ENCODE peak calls at places on chromosomes 16 and 17, in four cellular contexts. S is keratinocyte, B is K562, Q is IMR-90. R is an unnamed sample. For H3K9me1, the result is how much of the 10 kb centered on the place peaks cover.

GRCh38 chr17:75601057-75601987 is 13.7 kb downstream of the MYO15B start:
- DNase-seq in B (peak), Q (peak), S (no peak), R (peak)

GRCh38 chr17:68425979-68426378 is 31.3 kb downstream of the WIPI1 start:
- DNase-seq in S (no peak), B (no peak), Q (no peak), R (no peak)

GRCh38 chr17:75405365-75406221 is at the start of gene GRB2:
- DNase-seq in B (peak), Q (peak), S (peak), R (peak)

GRCh38 chr17:83133302-83134121 is 54.1 kb downstream of the METRNL start:
- DNase-seq in Q (no peak), S (no peak), B (no peak), R (no peak)

GRCh38 chr17:70857351-70857750 is 688.0 kb downstream of the KCNJ2 start:
- DNase-seq in B (no peak), S (no peak), Q (no peak), R (no peak)

GRCh38 chr17:42309142-42309541 is 20.8 kb downstream of the STAT5A start:
- DNase-seq in Q (no peak), S (no peak), B (no peak), R (no peak)

GRCh38 chr16:14405611-14406537 is 224.2 kb downstream of the PARN start:
- DNase-seq in S (no peak), Q (no peak), B (peak), R (no peak)

GRCh38 chr17:81291662-81292061 is 3.4 kb downstream of the SLC38A10 start:
- DNase-seq in Q (peak), S (no peak), B (peak), R (peak)

GRCh38 chr17:55322451-55322985 is 57.8 kb downstream of the HLF start:
- DNase-seq in Q (no peak), B (no peak), S (no peak), R (no peak)

GRCh38 chr16:81487301-81487720 is 42.7 kb downstream of the CMIP start:
- DNase-seq in B (no peak), Q (no peak), S (no peak), R (no peak)

GRCh38 chr16:35181422-35182030 is 1722.1 kb downstream of the TP53TG3F start:
- DNase-seq in Q (no peak), S (no peak), B (no peak), R (no peak)

GRCh38 chr17:67491009-67491677 is 114.1 kb downstream of the PITPNC1 start:
- DNase-seq in Q (peak), B (no peak), S (peak), R (peak)

GRCh38 chr16:14172200-14172805 is 101.2 kb downstream of the MRTFB start:
- DNase-seq in S (no peak), B (no peak), Q (peak), R (no peak)

GRCh38 chr17:17708301-17708700 is 27.0 kb downstream of the RAI1 start:
- DNase-seq in Q (no peak), B (no peak), S (no peak), R (no peak)

GRCh38 chr16:4203748-4204147 is 38.1 kb downstream of the SRL start:
- DNase-seq in S (no peak), B (peak), Q (no peak), R (no peak)

GRCh38 chr17:65100316-65101140 is 36.6 kb upstream of the RGS9 start:
- DNase-seq in Q (peak), S (no peak), B (peak), R (peak)

GRCh38 chr17:64441772-64442549 is 7.0 kb upstream of the MILR1 start:
- DNase-seq in Q (peak), B (no peak), S (no peak), R (peak)

GRCh38 chr17:75557075-75557851 is 30.3 kb upstream of the MYO15B start:
- DNase-seq in S (no peak), Q (peak), B (peak), R (no peak)

GRCh38 chr17:52306314-52306713 is 147.8 kb upstream of the CA10 start:
- DNase-seq in B (no peak), Q (no peak), S (no peak), R (no peak)

GRCh38 chr16:63289834-63290460 is 1253.7 kb upstream of the CDH8 start:
- DNase-seq in Q (no peak), B (peak), S (no peak), R (peak)

GRCh38 chr17:47690121-47690520 is 3.8 kb upstream of the TBKBP1 start:
- DNase-seq in S (no peak), Q (no peak), B (no peak), R (no peak)

GRCh38 chr16:69845181-69845580 is 83.0 kb downstream of the WWP2 start:
- DNase-seq in S (no peak), Q (peak), B (no peak), R (no peak)

GRCh38 chr17:11336290-11336995 is 95.4 kb downstream of the SHISA6 start:
- DNase-seq in B (no peak), S (no peak), Q (no peak), R (no peak)

GRCh38 chr16:70693231-70693671 is 7.4 kb upstream of the MTSS2 start:
- DNase-seq in Q (no peak), S (no peak), B (no peak), R (no peak)

GRCh38 chr16:3070608-3071111 is 5.2 kb downstream of the IL32 start:
- DNase-seq in S (no peak), B (no peak), Q (no peak), R (no peak)

GRCh38 chr16:22813223-22813945 is 578 bp upstream of the HS3ST2 start:
- DNase-seq in Q (peak), B (peak), S (peak), R (peak)

GRCh38 chr16:1800703-1801102 is 7.2 kb upstream of the IGFALS start:
- DNase-seq in S (no peak), B (no peak), Q (no peak), R (no peak)

GRCh38 chr16:77273-77806 is 685 bp upstream of the MPG start:
- DNase-seq in S (no peak), B (peak), Q (peak), R (peak)

GRCh38 chr16:54199486-54200160 is 87.0 kb downstream of the IRX3 start:
- DNase-seq in S (no peak), B (no peak), Q (no peak), R (no peak)

GRCh38 chr17:34364741-34365140 is 1.7 kb upstream of the CCL1 start:
- DNase-seq in Q (no peak), S (no peak), B (no peak), R (no peak)
- H3K9ac ChIP-seq in Q (no peak), S (no peak), B (no peak), R (no peak)

DNA sequence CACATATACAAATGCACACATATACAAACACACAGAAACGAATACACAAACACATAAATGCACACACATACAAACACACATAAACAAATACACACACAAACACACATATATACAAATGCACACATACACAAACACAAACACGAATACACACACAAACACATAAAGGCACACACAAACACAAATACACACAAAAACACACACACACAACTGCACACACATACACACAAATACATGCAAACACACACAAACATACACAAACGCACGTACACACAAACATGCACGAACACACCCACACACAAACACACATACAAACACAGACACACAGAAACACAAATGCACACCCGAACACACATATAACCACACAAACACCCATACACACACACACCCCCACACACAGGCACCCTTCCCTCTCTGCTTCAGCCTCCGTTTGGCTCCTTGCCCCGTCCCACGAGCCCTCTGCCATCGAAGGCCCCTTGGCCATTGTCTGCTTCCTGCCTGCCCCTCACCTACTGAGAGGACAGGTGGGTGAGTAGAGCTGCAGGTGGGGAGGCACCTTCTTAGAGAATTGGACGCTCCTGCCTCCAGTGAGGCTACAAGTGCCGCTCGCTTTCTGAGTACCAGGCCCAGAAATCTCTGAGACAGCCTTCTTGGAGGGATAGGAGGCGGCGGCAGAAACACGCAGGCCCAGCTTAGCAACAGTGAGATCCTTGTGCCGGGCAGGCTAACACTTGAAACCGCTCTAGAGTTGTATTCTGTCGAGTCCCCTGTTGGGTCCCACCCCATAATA is 331.2 kb downstream of the FOXL1 start:
- DNase-seq in Q (no peak), S (no peak), B (no peak), R (no peak)
- H3K9me1 ChIP-seq in Q (under half), S (under half), B (under half), R (under half)

GRCh38 chr17:30393491-30393890 is 14.8 kb downstream of the CPD start:
- DNase-seq in S (no peak), B (no peak), Q (peak), R (no peak)

GRCh38 chr17:30393911-30394867 is 15.5 kb downstream of the CPD start:
- DNase-seq in S (no peak), Q (no peak), B (no peak), R (no peak)

GRCh38 chr17:30391534-30391933 is 12.8 kb downstream of the CPD start:
- DNase-seq in Q (no peak), S (no peak), B (no peak), R (no peak)

GRCh38 chr17:30389755-30390300 is 11.1 kb downstream of the CPD start:
- DNase-seq in B (no peak), Q (no peak), S (no peak), R (no peak)

GRCh38 chr17:30388321-30389179 is 9.8 kb downstream of the CPD start:
- DNase-seq in S (no peak), B (no peak), Q (no peak), R (no peak)
- H3K9ac ChIP-seq in S (no peak), B (peak), Q (no peak), R (no peak)

GRCh38 chr17:32568673-32569072 is 81.9 kb downstream of the CDK5R1 start:
- DNase-seq in S (no peak), B (no peak), Q (no peak), R (no peak)
- H3K9me1 ChIP-seq in S (under half), B (under half), Q (under half), R (under half)

GRCh38 chr17:12691173-12691572 is 25.5 kb downstream of the MYOCD start:
- DNase-seq in S (no peak), B (no peak), Q (peak), R (no peak)

GRCh38 chr17:12688382-12688781 is 22.7 kb downstream of the MYOCD start:
- DNase-seq in S (no peak), Q (no peak), B (no peak), R (no peak)

DNA sequence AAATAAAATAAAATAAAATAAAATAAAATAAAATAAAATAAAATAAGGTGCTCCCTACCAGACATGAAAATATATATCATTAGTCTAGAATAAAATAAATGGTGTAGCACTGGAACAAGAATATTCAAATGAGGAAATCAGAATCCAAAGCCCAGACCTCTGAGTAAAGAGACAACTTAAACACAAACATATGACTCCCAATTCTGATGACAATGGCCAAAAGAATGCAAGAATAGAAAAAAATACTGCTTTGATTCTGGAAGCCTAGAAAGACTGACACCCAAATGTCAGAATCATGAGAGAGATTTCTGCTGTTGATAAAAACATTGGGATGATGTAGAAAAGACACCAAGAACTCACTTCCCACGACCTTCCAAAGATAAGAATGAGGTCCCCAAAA is 27.9 kb downstream of the MYOCD start:
- DNase-seq in Q (peak), B (no peak), S (no peak), R (no peak)
- H3K9ac ChIP-seq in Q (no peak), B (no peak), S (no peak), R (no peak)

GRCh38 chr16:12758031-12758669 is 45.5 kb downstream of the CPPED1 start:
- DNase-seq in Q (no peak), B (peak), S (no peak), R (peak)
- H3K9me1 ChIP-seq in Q (under half), B (under half), S (under half), R (under half)

GRCh38 chr17:57666198-57666870 is 78.8 kb downstream of the CCDC182 start:
- DNase-seq in B (no peak), S (no peak), Q (no peak), R (no peak)
- H3K9ac ChIP-seq in B (no peak), S (no peak), Q (no peak), R (no peak)

GRCh38 chr16:57446530-57447141 is 549 bp downstream of the CIAPIN1 start:
- DNase-seq in S (peak), B (peak), Q (peak), R (peak)

GRCh38 chr16:57447142-57447962 is at the start of the genes CIAPIN1 and COQ9:
- DNase-seq in S (peak), B (peak), Q (peak), R (peak)

GRCh38 chr16:57445510-57445909 is 1.7 kb downstream of the CIAPIN1 start:
- DNase-seq in B (no peak), Q (no peak), S (no peak), R (no peak)

DNA sequence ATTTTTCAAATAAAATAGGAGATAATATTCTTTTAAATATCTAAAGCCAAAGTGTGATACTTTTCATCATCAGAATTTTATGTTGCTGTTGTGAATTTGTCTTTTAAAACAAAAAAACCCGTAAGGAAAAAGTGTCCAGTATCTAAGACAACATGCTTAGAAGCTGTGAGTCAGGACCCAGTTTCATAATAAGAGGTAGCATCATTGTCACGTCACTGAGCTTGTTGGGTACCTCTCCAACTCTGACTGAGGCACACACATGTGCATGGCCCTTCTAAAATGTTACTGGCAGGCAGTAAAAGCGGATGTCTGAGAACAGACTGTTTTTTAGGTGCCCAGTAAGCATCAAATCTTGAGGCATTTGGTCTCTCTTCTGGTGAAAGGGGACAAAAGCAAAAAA is 2.5 kb downstream of the CIAPIN1 start:
- DNase-seq in B (no peak), S (no peak), Q (peak), R (no peak)
- H3K9me1 ChIP-seq in B (under half), S (under half), Q (under half), R (under half)